ENCODE peak calls at places on chromosome 13, in four cellular contexts. W is stimulated activated CD4-positive, alpha-beta T cell treated with anti-CD3 and anti-CD28 coated beads, Interleukin-1b, Interleukin-23, amount 100 ng/mL, for 48 hours; H is endothelial cell; E is HEK293T. N is an unnamed sample.

GRCh38 chr13:99722419-99722818 is 221.1 kb downstream of the TM9SF2 start:
- DNase-seq in W (no peak), H (no peak), E (no peak), N (no peak)

GRCh38 chr13:106919638-106920037 is 351.7 kb upstream of the ARGLU1 start:
- DNase-seq in W (no peak), H (peak; percentile 78), E (peak; percentile 8), N (no peak)

GRCh38 chr13:30615851-30616311 is 1.8 kb upstream of the USPL1 start:
- DNase-seq in W (no peak), H (no peak), E (no peak), N (no peak)

GRCh38 chr13:33611016-33611805 is 206.7 kb upstream of the RFC3 start:
- DNase-seq in W (no peak), H (no peak), E (no peak), N (no peak)

GRCh38 chr13:64746845-64747244 is 2483.3 kb downstream of the PCDH9 start:
- DNase-seq in W (no peak), H (no peak), E (no peak), N (no peak)

GRCh38 chr13:112213467-112214245 is 146.7 kb downstream of the SOX1 start:
- DNase-seq in W (no peak), H (no peak), E (peak; percentile 7), N (no peak)

GRCh38 chr13:75637101-75637774 is 1.1 kb downstream of the LMO7 start:
- DNase-seq in W (no peak), H (no peak), E (no peak), N (no peak)

GRCh38 chr13:20823071-20823470 is 49.3 kb upstream of the EEF1AKMT1 start:
- DNase-seq in W (no peak), H (no peak), E (no peak), N (no peak)

GRCh38 chr13:31485651-31486051 is 253.7 kb upstream of the RXFP2 start:
- DNase-seq in W (no peak), H (no peak), E (no peak), N (no peak)

GRCh38 chr13:48730971-48731658 is 77.4 kb downstream of the CYSLTR2 start:
- DNase-seq in W (no peak), H (no peak), E (no peak), N (no peak)

GRCh38 chr13:19680751-19681150 is 47.3 kb downstream of the MPHOSPH8 start:
- DNase-seq in W (no peak), H (no peak), E (no peak), N (no peak)

GRCh38 chr13:29591310-29591709 is 4.2 kb downstream of the SLC7A1 start:
- DNase-seq in W (no peak), H (no peak), E (no peak), N (no peak)

GRCh38 chr13:42893346-42893745 is 98.7 kb downstream of the EPSTI1 start:
- DNase-seq in W (no peak), H (no peak), E (no peak), N (no peak)

GRCh38 chr13:83007226-83007625 is 875.0 kb downstream of the SLITRK1 start:
- DNase-seq in W (no peak), H (no peak), E (no peak), N (no peak)

GRCh38 chr13:48220592-48221300 is 12.3 kb upstream of the ITM2B start:
- DNase-seq in W (peak; percentile 36), H (no peak), E (no peak), N (no peak)

GRCh38 chr13:74128171-74128767 is 5.9 kb downstream of the KLF12 start:
- DNase-seq in W (no peak), H (no peak), E (no peak), N (no peak)

GRCh38 chr13:43441916-43442315 is 344.9 kb downstream of the ENOX1 start:
- DNase-seq in W (no peak), H (no peak), E (no peak), N (no peak)

GRCh38 chr13:95627590-95627989 is 16.9 kb downstream of the DZIP1 start:
- DNase-seq in W (no peak), H (no peak), E (no peak), N (no peak)

GRCh38 chr13:104422668-104423067 is 1356.5 kb upstream of the SLC10A2 start:
- DNase-seq in W (no peak), H (no peak), E (no peak), N (no peak)

GRCh38 chr13:107185889-107186288 is 618.0 kb upstream of the ARGLU1 start:
- DNase-seq in W (no peak), H (no peak), E (no peak), N (no peak)

GRCh38 chr13:56864451-56864850 is 276.3 kb upstream of the PRR20A start:
- DNase-seq in W (no peak), H (no peak), E (no peak), N (no peak)

GRCh38 chr13:57633950-57634828 is 2.6 kb downstream of the PCDH17 start:
- DNase-seq in W (no peak), H (peak; percentile 28), E (no peak), N (peak; percentile 36)

GRCh38 chr13:49953560-49953959 is 17.4 kb upstream of the SPRYD7 start:
- DNase-seq in W (no peak), H (no peak), E (no peak), N (no peak)

GRCh38 chr13:37753776-37754175 is 115.8 kb downstream of the TRPC4 start:
- DNase-seq in W (no peak), H (no peak), E (no peak), N (no peak)

GRCh38 chr13:73715114-73715909 is 418.9 kb downstream of the KLF12 start:
- DNase-seq in W (peak; percentile 61), H (no peak), E (no peak), N (no peak)

GRCh38 chr13:51815848-51816247 is 11.9 kb upstream of the DHRS12 start:
- DNase-seq in W (no peak), H (no peak), E (no peak), N (no peak)

GRCh38 chr13:27393101-27393500 is 31.3 kb upstream of the GTF3A start:
- DNase-seq in W (no peak), H (no peak), E (no peak), N (no peak)

GRCh38 chr13:46113596-46113995 is 8.8 kb upstream of the CPB2 start:
- DNase-seq in W (no peak), H (no peak), E (no peak), N (no peak)

GRCh38 chr13:45410466-45410865 is 7.7 kb downstream of the SLC25A30 start:
- DNase-seq in W (no peak), H (no peak), E (no peak), N (no peak)

GRCh38 chr13:21243045-21243842 is 66.8 kb downstream of the MRPL57 start:
- DNase-seq in W (no peak), H (no peak), E (no peak), N (no peak)

GRCh38 chr13:36907266-36907665 is 12.8 kb downstream of the SMAD9 start:
- DNase-seq in W (no peak), H (no peak), E (no peak), N (no peak)

GRCh38 chr13:30926781-30927180 is 5.7 kb upstream of the TEX26 start:
- DNase-seq in W (no peak), H (no peak), E (no peak), N (no peak)

GRCh38 chr13:95367309-95367843 is 66.1 kb upstream of the ABCC4 start:
- DNase-seq in W (no peak), H (no peak), E (no peak), N (no peak)

GRCh38 chr13:109699628-109700071 is 86.7 kb downstream of the IRS2 start:
- DNase-seq in W (no peak), H (peak; percentile 38), E (no peak), N (no peak)

GRCh38 chr13:106471957-106472543 is 63.4 kb downstream of the EFNB2 start:
- DNase-seq in W (no peak), H (no peak), E (peak; percentile 10), N (no peak)

GRCh38 chr13:105291987-105292386 is 1243.5 kb downstream of the EFNB2 start:
- DNase-seq in W (no peak), H (no peak), E (no peak), N (no peak)

GRCh38 chr13:33953781-33954180 is 135.8 kb downstream of the RFC3 start:
- DNase-seq in W (no peak), H (no peak), E (no peak), N (no peak)

GRCh38 chr13:108006619-108007018 is 208.7 kb downstream of the LIG4 start:
- DNase-seq in W (no peak), H (no peak), E (no peak), N (no peak)